ENCODE peak calls at places on chromosome X, in four cellular contexts. One of them, this sample, is unnamed.

GRCh38 chrX:49919617-49920016 is 2.8 kb upstream of the CLCN5 start:
- DNase-seq in thoracic aorta: no peak
- DNase-seq in NCI-H2081: peak
- DNase-seq in substantia nigra: no peak
- DNase-seq in this sample: no peak

GRCh38 chrX:53223068-53223693 is 1.8 kb downstream of the KDM5C start:
- DNase-seq in thoracic aorta: no peak
- DNase-seq in NCI-H2081: no peak
- DNase-seq in substantia nigra: no peak
- DNase-seq in this sample: no peak

GRCh38 chrX:48713847-48714246 is 17.3 kb downstream of the SUV39H1 start:
- DNase-seq in thoracic aorta: no peak
- DNase-seq in NCI-H2081: no peak
- DNase-seq in substantia nigra: no peak
- DNase-seq in this sample: no peak

GRCh38 chrX:40423299-40423698 is 157.5 kb upstream of the ATP6AP2 start:
- DNase-seq in thoracic aorta: no peak
- DNase-seq in NCI-H2081: no peak
- DNase-seq in substantia nigra: no peak
- DNase-seq in this sample: no peak

GRCh38 chrX:39133971-39134370 is 332.7 kb downstream of the MID1IP1 start:
- DNase-seq in thoracic aorta: no peak
- DNase-seq in NCI-H2081: no peak
- DNase-seq in substantia nigra: no peak
- DNase-seq in this sample: peak

GRCh38 chrX:84865113-84865512 is 138.6 kb upstream of the APOOL start:
- DNase-seq in thoracic aorta: no peak
- DNase-seq in NCI-H2081: peak
- DNase-seq in substantia nigra: no peak
- DNase-seq in this sample: peak

GRCh38 chrX:131634900-131635299 is 91.0 kb downstream of the OR13H1 start:
- DNase-seq in thoracic aorta: no peak
- DNase-seq in NCI-H2081: no peak
- DNase-seq in substantia nigra: no peak
- DNase-seq in this sample: no peak

GRCh38 chrX:9476810-9477575 is 12.1 kb downstream of the TBL1X start:
- DNase-seq in thoracic aorta: no peak
- DNase-seq in NCI-H2081: no peak
- DNase-seq in substantia nigra: no peak
- DNase-seq in this sample: no peak

GRCh38 chrX:13937370-13938052 is 92.2 kb downstream of the GEMIN8 start:
- DNase-seq in thoracic aorta: no peak
- DNase-seq in NCI-H2081: no peak
- DNase-seq in substantia nigra: no peak
- DNase-seq in this sample: no peak

GRCh38 chrX:12974217-12974796 is 603 bp upstream of the TMSB4X start:
- DNase-seq in thoracic aorta: no peak
- DNase-seq in NCI-H2081: no peak
- DNase-seq in substantia nigra: peak
- DNase-seq in this sample: no peak

GRCh38 chrX:19381326-19381725 is 37.6 kb downstream of the PDHA1 start:
- DNase-seq in thoracic aorta: no peak
- DNase-seq in NCI-H2081: no peak
- DNase-seq in substantia nigra: no peak
- DNase-seq in this sample: no peak